ENCODE peak calls at places on chromosomes 4 and X, in eight cellular contexts. W, S, G, Z, C, R, D and V are unnamed samples.

GRCh38 chrX:109624641-109625311 is at the start of gene KCNE5:
- DNase-seq in W (no peak), S (peak; percentile 37), G (no peak), Z (no peak), C (peak; percentile 63), R (no peak), D (no peak), V (no peak)

GRCh38 chrX:26007462-26007861 is 130.7 kb upstream of the MAGEB18 start:
- DNase-seq in W (no peak), S (no peak), G (no peak), Z (no peak), C (no peak), R (no peak), D (no peak), V (no peak)

GRCh38 chrX:119181491-119181890 is 53.9 kb upstream of the KIAA1210 start:
- DNase-seq in W (no peak), S (no peak), G (no peak), Z (peak; percentile 48), C (no peak), R (no peak), D (no peak), V (peak; percentile 6)

GRCh38 chrX:46777971-46778810 is 19.3 kb upstream of the SLC9A7 start:
- DNase-seq in W (no peak), S (no peak), G (no peak), Z (no peak), C (no peak), R (no peak), D (peak; percentile 66), V (peak; percentile 19)

GRCh38 chrX:40476958-40477357 is 103.8 kb upstream of the ATP6AP2 start:
- DNase-seq in W (no peak), S (no peak), G (no peak), Z (no peak), C (no peak), R (no peak), D (no peak), V (no peak)

GRCh38 chr4:141427726-141428296 is 207.1 kb downstream of the ZNF330 start:
- DNase-seq in W (no peak), S (no peak), G (no peak), Z (no peak), C (no peak), R (no peak), D (no peak), V (no peak)

GRCh38 chr4:154416183-154416543 is 75.4 kb downstream of the DCHS2 start:
- DNase-seq in W (no peak), S (no peak), G (no peak), Z (peak; percentile 6), C (no peak), R (peak; percentile 77), D (no peak), V (peak; percentile 5)

GRCh38 chr4:8507624-8508023 is 67.0 kb downstream of the TRMT44 start:
- DNase-seq in W (no peak), S (no peak), G (no peak), Z (no peak), C (no peak), R (peak; percentile 50), D (no peak), V (no peak)

GRCh38 chr4:188956566-188956965 is 817.3 kb downstream of the TRIML1 start:
- DNase-seq in W (no peak), S (no peak), G (no peak), Z (no peak), C (no peak), R (no peak), D (no peak), V (no peak)

GRCh38 chrX:125439194-125439849 is 119.7 kb downstream of the TEX13C start:
- DNase-seq in W (no peak), S (no peak), G (no peak), Z (no peak), C (no peak), R (no peak), D (no peak), V (no peak)

GRCh38 chrX:13934731-13935130 is 95.0 kb downstream of the GEMIN8 start:
- DNase-seq in W (no peak), S (no peak), G (no peak), Z (no peak), C (no peak), R (no peak), D (no peak), V (no peak)

GRCh38 chr4:55635282-55635681 is 816 bp downstream of the NMU start:
- DNase-seq in W (no peak), S (no peak), G (no peak), Z (no peak), C (no peak), R (no peak), D (no peak), V (peak; percentile 1)

GRCh38 chrX:9665113-9665512 is 100.5 kb downstream of the GPR143 start:
- DNase-seq in W (no peak), S (no peak), G (no peak), Z (no peak), C (no peak), R (no peak), D (peak; percentile 60), V (peak; percentile 17)

GRCh38 chr4:127783026-127783769 is 1.1 kb downstream of the HSPA4L start:
- DNase-seq in W (peak; percentile 71), S (peak; percentile 67), G (no peak), Z (peak; percentile 64), C (no peak), R (peak; percentile 87), D (peak; percentile 89), V (no peak)

GRCh38 chr4:180717451-180717850 is 1525.8 kb upstream of the TENM3 start:
- DNase-seq in W (no peak), S (no peak), G (no peak), Z (no peak), C (no peak), R (no peak), D (no peak), V (no peak)

GRCh38 chr4:163087805-163088204 is 78.9 kb downstream of the NAF1 start:
- DNase-seq in W (no peak), S (no peak), G (no peak), Z (no peak), C (no peak), R (no peak), D (no peak), V (no peak)

GRCh38 chr4:158209825-158210807 is at the start of gene TMEM144:
- DNase-seq in W (peak; percentile 96), S (peak; percentile 95), G (no peak), Z (peak; percentile 89), C (peak; percentile 97), R (peak; percentile 96), D (peak; percentile 93), V (peak; percentile 95)
- H3K4me3 ChIP-seq in W (peak within 1 kb of the TSS; percentile 42), S (peak within 1 kb of the TSS; percentile 49), G (peak within 1 kb of the TSS; percentile 51), Z (peak within 1 kb of the TSS; percentile 54), C (peak within 1 kb of the TSS; percentile 32), R (peak within 1 kb of the TSS; percentile 44), D (peak within 1 kb of the TSS; percentile 23), V (peak within 1 kb of the TSS; percentile 47)

GRCh38 chrX:11462648-11463047 is 169.4 kb downstream of the AMELX start:
- DNase-seq in W (no peak), S (no peak), G (no peak), Z (no peak), C (no peak), R (no peak), D (no peak), V (no peak)

GRCh38 chrX:11461181-11462001 is 168.2 kb downstream of the AMELX start:
- DNase-seq in W (no peak), S (no peak), G (no peak), Z (peak; percentile 44), C (no peak), R (no peak), D (peak; percentile 51), V (no peak)

GRCh38 chrX:11458175-11458574 is 165.0 kb downstream of the AMELX start:
- DNase-seq in W (no peak), S (no peak), G (no peak), Z (no peak), C (no peak), R (no peak), D (no peak), V (no peak)

GRCh38 chrX:11462136-11462535 is 168.9 kb downstream of the AMELX start:
- DNase-seq in W (no peak), S (no peak), G (no peak), Z (peak; percentile 27), C (no peak), R (no peak), D (peak; percentile 78), V (no peak)

DNA sequence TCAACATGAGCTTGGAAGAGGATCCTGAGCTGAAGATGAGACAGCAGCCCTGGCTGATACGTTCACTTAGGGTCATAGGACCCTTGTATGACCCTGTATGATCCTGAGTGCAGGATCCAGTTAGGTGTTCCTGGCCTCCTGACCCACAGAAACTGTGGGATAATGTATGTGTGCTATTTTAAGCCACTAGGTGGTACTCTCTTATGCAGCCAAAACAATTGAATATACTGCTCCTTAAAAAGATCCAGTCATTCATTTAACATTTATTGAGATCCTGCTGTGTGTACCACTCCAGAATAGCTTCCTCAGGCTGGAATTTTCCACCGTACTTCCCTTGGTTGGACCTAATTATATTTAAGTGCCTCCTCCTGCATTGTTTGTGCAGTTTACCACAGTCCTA is 167.1 kb downstream of the AMELX start:
- DNase-seq in W (no peak), S (no peak), G (no peak), Z (no peak), C (no peak), R (no peak), D (no peak), V (peak; percentile 6)
- TF ChIP-seq CTCF in W (no peak), S (no peak), G (no peak), Z (no peak), C (no peak), R (no peak), D (no peak), V (peak; percentile 18)

DNA sequence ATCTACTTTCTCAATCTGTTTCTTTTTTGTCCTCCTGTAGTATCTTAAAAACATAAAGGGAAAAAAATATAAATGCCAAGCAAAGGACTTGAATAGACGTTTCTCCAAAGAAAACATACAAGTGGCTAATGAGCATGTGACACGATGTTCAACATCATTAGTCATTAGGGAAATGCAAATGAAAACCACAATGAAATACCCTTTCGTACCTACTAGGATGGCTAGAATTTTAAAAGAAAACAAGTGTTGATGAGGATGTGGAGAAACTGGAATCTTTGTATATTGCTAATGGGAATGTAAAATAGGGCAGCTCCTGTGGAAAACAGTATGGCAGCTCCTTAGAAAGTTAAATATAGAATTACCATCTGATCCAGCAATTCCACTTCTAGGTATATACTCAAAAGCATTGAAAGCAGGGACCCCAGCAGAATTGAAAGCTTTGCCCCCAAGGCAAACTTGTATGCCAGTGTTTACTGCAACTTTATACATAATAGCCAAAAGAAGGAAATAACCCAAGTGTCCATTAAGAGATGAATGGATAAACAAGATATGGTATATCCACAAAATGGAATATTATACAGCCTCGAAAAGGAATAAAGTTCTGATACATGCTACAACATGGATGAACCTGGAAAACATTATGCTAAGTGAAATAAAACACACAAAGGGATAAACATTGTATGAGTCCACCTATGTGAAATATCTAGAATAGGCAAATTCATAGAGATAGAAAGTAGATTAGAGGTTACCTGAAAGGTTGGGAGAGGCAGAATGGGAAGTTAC is 138.3 kb downstream of the SH3KBP1 start:
- DNase-seq in W (no peak), S (no peak), G (no peak), Z (no peak), C (no peak), R (no peak), D (no peak), V (no peak)
- H3K27ac ChIP-seq in W (no peak overlapping the region), S (no peak overlapping the region), G (peak overlapping the region; percentile 89), Z (no peak overlapping the region), C (peak overlapping the region; percentile 77), R (no peak overlapping the region), D (no peak overlapping the region), V (no peak overlapping the region)

GRCh38 chr4:87530868-87531267 is 1.7 kb upstream of the SPARCL1 start:
- DNase-seq in W (no peak), S (no peak), G (no peak), Z (no peak), C (no peak), R (peak; percentile 95), D (peak; percentile 55), V (no peak)
- H3K4me3 ChIP-seq in W (peak overlapping the region; percentile 54), S (peak overlapping the region; percentile 56), G (no peak overlapping the region), Z (no peak overlapping the region), C (no peak overlapping the region), R (peak overlapping the region; percentile 59), D (no peak overlapping the region), V (no peak overlapping the region)